ENCODE peak calls at places on chromosome 22, in seven cellular contexts. One of them, this sample, is unnamed.

GRCh38 chr22:32839776-32840571 is 38.5 kb downstream of the TIMP3 start:
- DNase-seq in prostate gland: no peak
- DNase-seq in cardiac muscle cell: peak; percentile 73
- DNase-seq in thyroid gland: peak; percentile 80
- DNase-seq in transverse colon: no peak
- DNase-seq in IMR-90: peak; percentile 41
- DNase-seq in esophagus squamous epithelium: no peak
- DNase-seq in this sample: no peak

GRCh38 chr22:38327805-38328204 is 10.6 kb upstream of the CSNK1E start:
- DNase-seq in prostate gland: no peak
- DNase-seq in cardiac muscle cell: peak; percentile 45
- DNase-seq in thyroid gland: no peak
- DNase-seq in transverse colon: no peak
- DNase-seq in IMR-90: peak; percentile 63
- DNase-seq in esophagus squamous epithelium: no peak
- DNase-seq in this sample: no peak

GRCh38 chr22:32698926-32699619 is 102.4 kb upstream of the TIMP3 start:
- DNase-seq in prostate gland: no peak
- DNase-seq in cardiac muscle cell: peak; percentile 33
- DNase-seq in thyroid gland: peak; percentile 15
- DNase-seq in transverse colon: peak; percentile 10
- DNase-seq in IMR-90: no peak
- DNase-seq in esophagus squamous epithelium: no peak
- DNase-seq in this sample: no peak

GRCh38 chr22:43257549-43257948 is 70.6 kb upstream of the TTLL12 start:
- DNase-seq in prostate gland: no peak
- DNase-seq in cardiac muscle cell: no peak
- DNase-seq in thyroid gland: peak; percentile 66
- DNase-seq in transverse colon: no peak
- DNase-seq in IMR-90: no peak
- DNase-seq in esophagus squamous epithelium: no peak
- DNase-seq in this sample: no peak

GRCh38 chr22:41217553-41218157 is 12.5 kb downstream of the L3MBTL2 start:
- DNase-seq in prostate gland: peak; percentile 20
- DNase-seq in cardiac muscle cell: peak; percentile 94
- DNase-seq in thyroid gland: no peak
- DNase-seq in transverse colon: peak; percentile 56
- DNase-seq in IMR-90: peak; percentile 92
- DNase-seq in esophagus squamous epithelium: no peak
- DNase-seq in this sample: peak; percentile 66

GRCh38 chr22:25777870-25778269 is 35.9 kb downstream of the MYO18B start:
- DNase-seq in prostate gland: peak; percentile 16
- DNase-seq in cardiac muscle cell: peak; percentile 64
- DNase-seq in thyroid gland: no peak
- DNase-seq in transverse colon: no peak
- DNase-seq in IMR-90: peak; percentile 45
- DNase-seq in esophagus squamous epithelium: no peak
- DNase-seq in this sample: no peak

GRCh38 chr22:43244385-43244784 is 57.5 kb upstream of the TTLL12 start:
- DNase-seq in prostate gland: no peak
- DNase-seq in cardiac muscle cell: no peak
- DNase-seq in thyroid gland: no peak
- DNase-seq in transverse colon: no peak
- DNase-seq in IMR-90: no peak
- DNase-seq in esophagus squamous epithelium: no peak
- DNase-seq in this sample: no peak

GRCh38 chr22:40238425-40239344 is 61.0 kb downstream of the TNRC6B start:
- DNase-seq in prostate gland: peak; percentile 48
- DNase-seq in cardiac muscle cell: peak; percentile 84
- DNase-seq in thyroid gland: peak; percentile 20
- DNase-seq in transverse colon: no peak
- DNase-seq in IMR-90: peak; percentile 74
- DNase-seq in esophagus squamous epithelium: no peak
- DNase-seq in this sample: no peak

GRCh38 chr22:37996515-37997246 is 12.3 kb upstream of the SOX10 start:
- DNase-seq in prostate gland: no peak
- DNase-seq in cardiac muscle cell: no peak
- DNase-seq in thyroid gland: no peak
- DNase-seq in transverse colon: no peak
- DNase-seq in IMR-90: no peak
- DNase-seq in esophagus squamous epithelium: no peak
- DNase-seq in this sample: no peak

GRCh38 chr22:31681625-31682345 is 19.8 kb upstream of the PISD start:
- DNase-seq in prostate gland: no peak
- DNase-seq in cardiac muscle cell: peak; percentile 54
- DNase-seq in thyroid gland: no peak
- DNase-seq in transverse colon: no peak
- DNase-seq in IMR-90: peak; percentile 60
- DNase-seq in esophagus squamous epithelium: no peak
- DNase-seq in this sample: no peak

GRCh38 chr22:35752172-35752832 is 34.6 kb downstream of the APOL5 start:
- DNase-seq in prostate gland: no peak
- DNase-seq in cardiac muscle cell: no peak
- DNase-seq in thyroid gland: no peak
- DNase-seq in transverse colon: no peak
- DNase-seq in IMR-90: no peak
- DNase-seq in esophagus squamous epithelium: no peak
- DNase-seq in this sample: no peak

GRCh38 chr22:20955548-20955947 is 11.5 kb upstream of the AIFM3 start:
- DNase-seq in prostate gland: no peak
- DNase-seq in cardiac muscle cell: no peak
- DNase-seq in thyroid gland: no peak
- DNase-seq in transverse colon: no peak
- DNase-seq in IMR-90: no peak
- DNase-seq in esophagus squamous epithelium: no peak
- DNase-seq in this sample: no peak

GRCh38 chr22:21030621-21031544 is 1.5 kb downstream of the SLC7A4 start:
- DNase-seq in prostate gland: no peak
- DNase-seq in cardiac muscle cell: no peak
- DNase-seq in thyroid gland: no peak
- DNase-seq in transverse colon: no peak
- DNase-seq in IMR-90: no peak
- DNase-seq in esophagus squamous epithelium: no peak
- DNase-seq in this sample: no peak

GRCh38 chr22:22424956-22425355 is 83.6 kb downstream of the ZNF280B start:
- DNase-seq in prostate gland: no peak
- DNase-seq in cardiac muscle cell: no peak
- DNase-seq in thyroid gland: no peak
- DNase-seq in transverse colon: no peak
- DNase-seq in IMR-90: no peak
- DNase-seq in esophagus squamous epithelium: no peak
- DNase-seq in this sample: no peak
- H3K27me3 ChIP-seq in prostate gland: peaks cover 4% of the 10 kb centered on the region
- H3K27me3 ChIP-seq in cardiac muscle cell: no peaks in the 10 kb centered on the region
- H3K27me3 ChIP-seq in thyroid gland: no peaks in the 10 kb centered on the region
- H3K27me3 ChIP-seq in transverse colon: peaks cover 26% of the 10 kb centered on the region
- H3K27me3 ChIP-seq in IMR-90: peaks cover 25% of the 10 kb centered on the region
- H3K27me3 ChIP-seq in esophagus squamous epithelium: no peaks in the 10 kb centered on the region
- H3K27me3 ChIP-seq in this sample: no peaks in the 10 kb centered on the region

GRCh38 chr22:29060931-29061330 is 700 bp downstream of the C22orf31 start:
- DNase-seq in prostate gland: no peak
- DNase-seq in cardiac muscle cell: peak; percentile 9
- DNase-seq in thyroid gland: no peak
- DNase-seq in transverse colon: no peak
- DNase-seq in IMR-90: no peak
- DNase-seq in esophagus squamous epithelium: no peak
- DNase-seq in this sample: no peak
- H3K4me1 ChIP-seq in prostate gland: peaks cover 4% of the 10 kb centered on the region
- H3K4me1 ChIP-seq in cardiac muscle cell: peaks cover 3% of the 10 kb centered on the region
- H3K4me1 ChIP-seq in thyroid gland: no peaks in the 10 kb centered on the region
- H3K4me1 ChIP-seq in transverse colon: no peaks in the 10 kb centered on the region
- H3K4me1 ChIP-seq in IMR-90: no peaks in the 10 kb centered on the region
- H3K4me1 ChIP-seq in esophagus squamous epithelium: no peaks in the 10 kb centered on the region
- H3K4me1 ChIP-seq in this sample: no peaks in the 10 kb centered on the region

GRCh38 chr22:49358041-49358440 is 469.6 kb downstream of the BRD1 start:
- DNase-seq in prostate gland: no peak
- DNase-seq in cardiac muscle cell: no peak
- DNase-seq in thyroid gland: no peak
- DNase-seq in transverse colon: no peak
- DNase-seq in IMR-90: no peak
- DNase-seq in esophagus squamous epithelium: no peak
- DNase-seq in this sample: no peak

GRCh38 chr22:49354516-49355205 is 473.0 kb downstream of the BRD1 start:
- DNase-seq in prostate gland: no peak
- DNase-seq in cardiac muscle cell: no peak
- DNase-seq in thyroid gland: no peak
- DNase-seq in transverse colon: no peak
- DNase-seq in IMR-90: no peak
- DNase-seq in esophagus squamous epithelium: no peak
- DNase-seq in this sample: no peak

GRCh38 chr22:49359061-49359460 is 468.6 kb downstream of the BRD1 start:
- DNase-seq in prostate gland: no peak
- DNase-seq in cardiac muscle cell: no peak
- DNase-seq in thyroid gland: no peak
- DNase-seq in transverse colon: no peak
- DNase-seq in IMR-90: no peak
- DNase-seq in esophagus squamous epithelium: no peak
- DNase-seq in this sample: no peak

GRCh38 chr22:49355206-49355920 is 472.3 kb downstream of the BRD1 start:
- DNase-seq in prostate gland: no peak
- DNase-seq in cardiac muscle cell: no peak
- DNase-seq in thyroid gland: no peak
- DNase-seq in transverse colon: no peak
- DNase-seq in IMR-90: no peak
- DNase-seq in esophagus squamous epithelium: no peak
- DNase-seq in this sample: no peak

GRCh38 chr22:49356428-49356827 is 471.2 kb downstream of the BRD1 start:
- DNase-seq in prostate gland: no peak
- DNase-seq in cardiac muscle cell: no peak
- DNase-seq in thyroid gland: no peak
- DNase-seq in transverse colon: no peak
- DNase-seq in IMR-90: no peak
- DNase-seq in esophagus squamous epithelium: no peak
- DNase-seq in this sample: no peak
- H3K4me3 ChIP-seq in prostate gland: no peak overlapping the region
- H3K4me3 ChIP-seq in cardiac muscle cell: no peak overlapping the region
- H3K4me3 ChIP-seq in thyroid gland: no peak overlapping the region
- H3K4me3 ChIP-seq in transverse colon: no peak overlapping the region
- H3K4me3 ChIP-seq in IMR-90: no peak overlapping the region
- H3K4me3 ChIP-seq in esophagus squamous epithelium: no peak overlapping the region
- H3K4me3 ChIP-seq in this sample: no peak overlapping the region

GRCh38 chr22:49734882-49735281 is 92.8 kb downstream of the BRD1 start:
- DNase-seq in prostate gland: no peak
- DNase-seq in cardiac muscle cell: no peak
- DNase-seq in thyroid gland: no peak
- DNase-seq in transverse colon: no peak
- DNase-seq in IMR-90: no peak
- DNase-seq in esophagus squamous epithelium: no peak
- DNase-seq in this sample: no peak

GRCh38 chr22:49735411-49736311 is 92.0 kb downstream of the BRD1 start:
- DNase-seq in prostate gland: no peak
- DNase-seq in cardiac muscle cell: peak; percentile 2
- DNase-seq in thyroid gland: no peak
- DNase-seq in transverse colon: no peak
- DNase-seq in IMR-90: no peak
- DNase-seq in esophagus squamous epithelium: no peak
- DNase-seq in this sample: no peak

GRCh38 chr22:49733631-49734030 is 94.0 kb downstream of the BRD1 start:
- DNase-seq in prostate gland: no peak
- DNase-seq in cardiac muscle cell: no peak
- DNase-seq in thyroid gland: no peak
- DNase-seq in transverse colon: no peak
- DNase-seq in IMR-90: no peak
- DNase-seq in esophagus squamous epithelium: no peak
- DNase-seq in this sample: no peak

GRCh38 chr22:49736538-49736937 is 91.1 kb downstream of the BRD1 start:
- DNase-seq in prostate gland: no peak
- DNase-seq in cardiac muscle cell: no peak
- DNase-seq in thyroid gland: no peak
- DNase-seq in transverse colon: no peak
- DNase-seq in IMR-90: no peak
- DNase-seq in esophagus squamous epithelium: no peak
- DNase-seq in this sample: no peak

GRCh38 chr22:49734390-49734789 is 93.3 kb downstream of the BRD1 start:
- DNase-seq in prostate gland: no peak
- DNase-seq in cardiac muscle cell: no peak
- DNase-seq in thyroid gland: no peak
- DNase-seq in transverse colon: no peak
- DNase-seq in IMR-90: no peak
- DNase-seq in esophagus squamous epithelium: no peak
- DNase-seq in this sample: no peak
- H3K27me3 ChIP-seq in prostate gland: peaks cover 4% of the 10 kb centered on the region
- H3K27me3 ChIP-seq in cardiac muscle cell: no peaks in the 10 kb centered on the region
- H3K27me3 ChIP-seq in thyroid gland: no peaks in the 10 kb centered on the region
- H3K27me3 ChIP-seq in transverse colon: peaks cover 37% of the 10 kb centered on the region
- H3K27me3 ChIP-seq in IMR-90: no peaks in the 10 kb centered on the region
- H3K27me3 ChIP-seq in esophagus squamous epithelium: no peaks in the 10 kb centered on the region
- H3K27me3 ChIP-seq in this sample: peaks cover 3% of the 10 kb centered on the region

GRCh38 chr22:28245579-28246224 is 326.6 kb upstream of the PITPNB start:
- DNase-seq in prostate gland: no peak
- DNase-seq in cardiac muscle cell: no peak
- DNase-seq in thyroid gland: no peak
- DNase-seq in transverse colon: no peak
- DNase-seq in IMR-90: no peak
- DNase-seq in esophagus squamous epithelium: no peak
- DNase-seq in this sample: no peak

GRCh38 chr22:28243539-28243938 is 324.5 kb upstream of the PITPNB start:
- DNase-seq in prostate gland: no peak
- DNase-seq in cardiac muscle cell: peak; percentile 65
- DNase-seq in thyroid gland: peak; percentile 65
- DNase-seq in transverse colon: no peak
- DNase-seq in IMR-90: no peak
- DNase-seq in esophagus squamous epithelium: no peak
- DNase-seq in this sample: no peak

GRCh38 chr22:28247114-28247513 is 328.1 kb upstream of the PITPNB start:
- DNase-seq in prostate gland: no peak
- DNase-seq in cardiac muscle cell: no peak
- DNase-seq in thyroid gland: no peak
- DNase-seq in transverse colon: no peak
- DNase-seq in IMR-90: no peak
- DNase-seq in esophagus squamous epithelium: no peak
- DNase-seq in this sample: no peak

GRCh38 chr22:28246392-28246791 is 327.3 kb upstream of the PITPNB start:
- DNase-seq in prostate gland: no peak
- DNase-seq in cardiac muscle cell: peak; percentile 64
- DNase-seq in thyroid gland: no peak
- DNase-seq in transverse colon: no peak
- DNase-seq in IMR-90: peak; percentile 72
- DNase-seq in esophagus squamous epithelium: no peak
- DNase-seq in this sample: no peak

DNA sequence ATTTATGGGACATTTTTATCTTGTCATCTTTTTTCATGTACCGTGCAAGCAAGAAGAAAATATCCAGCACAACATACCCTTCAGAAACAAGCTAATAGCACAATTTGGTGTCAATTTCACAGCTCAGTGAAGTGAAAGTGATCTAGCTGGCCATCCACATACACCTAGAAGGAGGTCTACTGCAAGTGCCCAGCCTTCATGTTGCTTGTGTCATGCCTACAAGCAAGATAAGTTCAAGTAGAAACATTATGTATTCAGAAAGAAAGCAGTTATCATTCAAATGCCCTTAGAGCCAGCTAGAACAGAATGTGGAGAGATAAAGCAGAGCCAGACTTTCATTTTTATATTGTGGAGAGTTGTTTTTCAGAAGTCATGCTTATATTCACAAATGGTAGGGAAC is 325.7 kb upstream of the PITPNB start:
- DNase-seq in prostate gland: no peak
- DNase-seq in cardiac muscle cell: no peak
- DNase-seq in thyroid gland: no peak
- DNase-seq in transverse colon: no peak
- DNase-seq in IMR-90: no peak
- DNase-seq in esophagus squamous epithelium: no peak
- DNase-seq in this sample: no peak
- H3K4me1 ChIP-seq in prostate gland: no peaks in the 10 kb centered on the region
- H3K4me1 ChIP-seq in cardiac muscle cell: peaks cover 79% of the 10 kb centered on the region
- H3K4me1 ChIP-seq in thyroid gland: peaks cover 11% of the 10 kb centered on the region
- H3K4me1 ChIP-seq in transverse colon: peaks cover 4% of the 10 kb centered on the region
- H3K4me1 ChIP-seq in IMR-90: peaks cover 9% of the 10 kb centered on the region
- H3K4me1 ChIP-seq in esophagus squamous epithelium: no peaks in the 10 kb centered on the region
- H3K4me1 ChIP-seq in this sample: peaks cover 27% of the 10 kb centered on the region

This sample was measured in lung.